ENCODE peak calls at places on chromosomes 1 and 21, in four cellular contexts. C is H1, R is GM12878, J is HepG2. L is an unnamed sample.

GRCh38 chr1:58844176-58844575 is 60.3 kb upstream of the JUN start:
- DNase-seq in J (no peak), C (no peak), R (no peak), L (no peak)

GRCh38 chr1:30258471-30258870 is 464.9 kb downstream of the MATN1 start:
- DNase-seq in R (no peak), J (no peak), C (no peak), L (no peak)

GRCh38 chr1:182955596-182956588 is 2.9 kb upstream of the SHCBP1L start:
- DNase-seq in C (no peak), J (no peak), R (no peak), L (no peak)

GRCh38 chr1:1150100-1150499 is 23.6 kb upstream of the TTLL10 start:
- DNase-seq in J (no peak), C (no peak), R (no peak), L (no peak)

GRCh38 chr1:231702804-231703203 is 76.2 kb downstream of the DISC1 start:
- DNase-seq in J (no peak), C (no peak), R (no peak), L (no peak)

GRCh38 chr1:41152622-41153044 is 89.5 kb downstream of the SCMH1 start:
- DNase-seq in R (no peak), J (no peak), C (no peak), L (no peak)

GRCh38 chr1:5099558-5099957 is 445.1 kb downstream of the AJAP1 start:
- DNase-seq in R (no peak), J (no peak), C (no peak), L (no peak)

GRCh38 chr1:37602750-37603694 is 7.3 kb upstream of the GNL2 start:
- DNase-seq in C (no peak), J (peak; percentile 59), R (no peak), L (peak; percentile 55)

GRCh38 chr1:226428348-226429050 is 20.6 kb upstream of the PARP1 start:
- DNase-seq in J (no peak), R (no peak), C (no peak), L (no peak)

GRCh38 chr1:8424539-8425116 is 106.7 kb downstream of the SLC45A1 start:
- DNase-seq in J (no peak), C (no peak), R (no peak), L (no peak)

GRCh38 chr1:17633654-17634053 is 94.2 kb downstream of the ARHGEF10L start:
- DNase-seq in C (no peak), R (no peak), J (no peak), L (no peak)

GRCh38 chr1:224497714-224498573 is 63.3 kb upstream of the WDR26 start:
- DNase-seq in R (peak; percentile 80), J (no peak), C (no peak), L (peak; percentile 89)

GRCh38 chr1:14710331-14710730 is 111.8 kb downstream of the KAZN start:
- DNase-seq in R (no peak), C (no peak), J (no peak), L (no peak)

GRCh38 chr1:154743536-154744036 is 126.5 kb downstream of the KCNN3 start:
- DNase-seq in J (no peak), R (no peak), C (no peak), L (no peak)

GRCh38 chr1:206658264-206658980 is 23.1 kb downstream of the DYRK3 start:
- DNase-seq in R (no peak), J (no peak), C (no peak), L (peak; percentile 70)

GRCh38 chr1:225999912-226000337 is 782 bp upstream of the SDE2 start:
- DNase-seq in J (peak; percentile 21), R (peak; percentile 74), C (no peak), L (no peak)

GRCh38 chr21:42434884-42435283 is 31.2 kb downstream of the UBASH3A start:
- DNase-seq in R (no peak), J (no peak), C (no peak), L (no peak)

GRCh38 chr1:51622455-51622913 is 5.6 kb downstream of the OSBPL9 start:
- DNase-seq in C (peak; percentile 5), R (no peak), J (peak; percentile 66), L (peak; percentile 30)

GRCh38 chr1:224175615-224176014 is 7.4 kb upstream of the DEGS1 start:
- DNase-seq in C (no peak), R (no peak), J (no peak), L (no peak)

GRCh38 chr1:236746785-236747184 is 48.3 kb upstream of the MTR start:
- DNase-seq in J (no peak), C (no peak), R (no peak), L (no peak)

GRCh38 chr1:53366901-53367502 is 39.1 kb upstream of the LRP8 start:
- DNase-seq in J (no peak), C (no peak), R (no peak), L (no peak)

GRCh38 chr1:44624268-44624901 is 49.9 kb downstream of the TMEM53 start:
- DNase-seq in J (no peak), R (no peak), C (no peak), L (no peak)

GRCh38 chr1:151867785-151868403 is 14.4 kb upstream of the THEM5 start:
- DNase-seq in J (no peak), C (no peak), R (no peak), L (no peak)

GRCh38 chr1:41274827-41275519 is 32.9 kb upstream of the SCMH1 start:
- DNase-seq in J (no peak), R (no peak), C (no peak), L (no peak)

GRCh38 chr1:200960948-200961340 is 62.6 kb downstream of the KIF21B start:
- DNase-seq in R (no peak), C (no peak), J (no peak), L (no peak)

GRCh38 chr21:32521736-32522360 is 63.5 kb downstream of the TCP10L start:
- DNase-seq in J (no peak), R (no peak), C (no peak), L (no peak)

GRCh38 chr1:4086921-4087320 is 186.8 kb upstream of the C1orf174 start:
- DNase-seq in C (no peak), J (no peak), R (no peak), L (no peak)

GRCh38 chr1:20739225-20739624 is 6.7 kb upstream of the SH2D5 start:
- DNase-seq in R (no peak), J (no peak), C (no peak), L (no peak)

GRCh38 chr1:87084247-87084836 is 169.9 kb downstream of the HS2ST1 start:
- DNase-seq in J (peak; percentile 4), R (no peak), C (no peak), L (no peak)

GRCh38 chr1:169108897-169109560 is 2.5 kb downstream of the ATP1B1 start:
- DNase-seq in C (no peak), R (no peak), J (peak; percentile 71), L (no peak)
- H3K4me1 ChIP-seq in C (peaks cover 27% of the 10 kb centered on the region), R (peaks cover 3% of the 10 kb centered on the region), J (peaks cover 65% of the 10 kb centered on the region), L (peaks cover 7% of the 10 kb centered on the region)

GRCh38 chr1:31523012-31523411 is 53.3 kb upstream of the TINAGL1 start:
- DNase-seq in R (no peak), J (peak; percentile 28), C (no peak), L (no peak)
- TF ChIP-seq SUZ12 in R (no peak), J (no peak), C (no peak), L (no peak)

GRCh38 chr1:32250893-32251716 is at the start of gene LCK:
- DNase-seq in R (no peak), J (no peak), C (no peak), L (no peak)
- TF ChIP-seq YY1 in R (no peak), J (no peak), C (no peak), L (no peak)

DNA sequence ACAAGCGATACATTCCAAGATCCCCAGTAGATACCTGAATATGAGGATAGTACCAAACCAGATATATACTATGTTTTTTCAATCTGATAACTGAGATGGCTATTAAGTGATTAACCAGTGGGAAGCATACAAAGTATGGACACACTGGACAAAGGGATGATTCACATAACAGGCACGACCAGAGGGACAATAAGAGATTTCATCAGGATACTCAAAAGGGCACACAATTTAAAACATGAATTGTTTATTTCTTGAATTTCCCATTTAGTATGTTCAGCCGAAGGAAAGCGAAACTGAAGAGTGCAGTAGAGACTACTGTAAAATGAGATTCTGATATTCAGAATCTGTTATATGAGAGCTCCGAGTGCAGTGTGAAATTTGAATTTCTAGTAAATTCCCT is 10.6 kb downstream of the ZZZ3 start:
- DNase-seq in J (no peak), R (no peak), C (no peak), L (no peak)
- H3K4me1 ChIP-seq in J (peaks cover 34% of the 10 kb centered on the region), R (peaks cover 25% of the 10 kb centered on the region), C (peaks cover 4% of the 10 kb centered on the region), L (no peaks in the 10 kb centered on the region)

DNA sequence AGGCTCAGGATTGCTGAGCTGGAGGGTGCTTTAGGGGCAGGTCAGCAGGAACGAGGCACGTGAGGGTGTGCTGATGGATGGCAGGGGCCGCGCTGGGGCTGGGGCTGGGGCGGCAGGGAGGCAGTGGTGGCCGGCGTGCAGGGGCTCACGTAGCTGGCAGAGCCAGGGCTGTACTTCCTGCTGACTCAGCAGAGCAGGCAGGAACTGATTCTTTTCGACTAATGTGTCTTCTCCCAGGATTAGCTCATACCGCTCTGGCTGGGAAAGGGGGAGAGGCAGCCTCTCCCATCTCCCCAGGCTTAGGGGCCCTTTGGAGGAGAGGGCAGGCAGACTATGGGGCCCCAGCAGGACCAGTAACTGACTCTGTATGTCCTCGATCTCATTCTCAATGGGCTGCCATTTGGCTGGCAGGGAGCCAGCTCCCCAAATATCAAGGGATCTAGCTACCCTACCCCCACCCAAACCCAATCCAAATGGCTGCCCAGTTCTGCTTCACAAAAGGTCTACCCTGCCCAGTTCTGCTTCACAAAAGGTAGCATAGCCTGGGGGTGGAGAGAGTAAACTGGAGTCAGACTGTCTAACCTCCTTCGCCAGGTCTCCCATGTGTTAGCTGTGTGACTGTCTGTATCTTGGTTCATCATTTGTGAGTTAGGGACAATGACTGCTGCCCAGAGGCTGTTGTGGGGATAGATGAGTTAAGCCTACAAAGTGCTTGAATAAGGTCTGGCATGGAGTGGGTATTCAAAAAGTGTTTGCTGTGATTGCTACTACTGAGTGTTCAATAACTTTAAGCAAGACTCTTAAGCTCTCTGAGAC is 100.1 kb upstream of the SLC2A1 start:
- DNase-seq in R (no peak), C (no peak), J (no peak), L (no peak)
- TF ChIP-seq SUZ12 in R (no peak), C (no peak), J (no peak), L (no peak)

GRCh38 chr1:6490181-6491075 is 1.0 kb downstream of the PLEKHG5 start:
- DNase-seq in C (no peak), R (peak; percentile 15), J (peak; percentile 54), L (peak; percentile 64)
- TF ChIP-seq YY1 in C (peak; percentile 21), R (peak; percentile 84), J (peak; percentile 71), L (no peak)

GRCh38 chr1:39144943-39145650 is 59.4 kb upstream of the MACF1 start:
- DNase-seq in R (no peak), C (no peak), J (no peak), L (no peak)
- H3K4me1 ChIP-seq in R (no peaks in the 10 kb centered on the region), C (peaks cover 20% of the 10 kb centered on the region), J (peaks cover 15% of the 10 kb centered on the region), L (peaks cover 5% of the 10 kb centered on the region)